ENCODE peak calls at places on chromosomes 6 and 20, in five cellular contexts. L, Y, G, R and E are unnamed samples. For H3K4me1, the result is how much of the 10 kb centered on the place peaks cover.

GRCh38 chr6:150207931-150208570 is 65.2 kb downstream of the PPP1R14C start:
- DNase-seq in Y (no peak), R (no peak), L (no peak), G (no peak), E (no peak)

GRCh38 chr6:130033999-130034814 is 15.8 kb downstream of the L3MBTL3 start:
- DNase-seq in L (peak), R (no peak), G (no peak), Y (no peak), E (no peak)

GRCh38 chr20:44068311-44068710 is 118.7 kb downstream of the JPH2 start:
- DNase-seq in R (no peak), L (no peak), G (peak), Y (no peak), E (no peak)

GRCh38 chr6:31634131-31634530 is 13.6 kb downstream of the PRRC2A start:
- DNase-seq in L (no peak), R (no peak), G (no peak), Y (no peak), E (no peak)

GRCh38 chr20:3168079-3168828 is 5.1 kb downstream of the LZTS3 start:
- DNase-seq in R (peak), G (no peak), L (no peak), Y (no peak), E (no peak)

GRCh38 chr6:31732029-31732428 is 2.9 kb upstream of the DDAH2 start:
- DNase-seq in L (no peak), Y (no peak), R (no peak), G (no peak), E (no peak)

GRCh38 chr6:47134476-47135189 is 92.5 kb upstream of the ADGRF1 start:
- DNase-seq in L (no peak), G (no peak), Y (no peak), R (no peak), E (no peak)

GRCh38 chr6:1516742-1517520 is 92.8 kb upstream of the FOXC1 start:
- DNase-seq in L (no peak), Y (no peak), R (no peak), G (no peak), E (no peak)

GRCh38 chr6:5435449-5435848 is 174.1 kb downstream of the FARS2 start:
- DNase-seq in L (no peak), Y (no peak), R (no peak), G (no peak), E (no peak)

GRCh38 chr20:31691646-31692275 is 30.9 kb downstream of the BCL2L1 start:
- DNase-seq in Y (no peak), R (no peak), G (no peak), L (no peak), E (no peak)

GRCh38 chr6:1383729-1384548 is 5.4 kb upstream of the FOXF2 start:
- DNase-seq in G (no peak), Y (no peak), L (no peak), R (no peak), E (no peak)

GRCh38 chr6:115896538-115897129 is 164.1 kb downstream of the FRK start:
- DNase-seq in G (no peak), R (no peak), L (no peak), Y (no peak), E (no peak)

GRCh38 chr6:20044883-20045282 is 167.4 kb downstream of the MBOAT1 start:
- DNase-seq in R (no peak), Y (no peak), L (no peak), G (no peak), E (no peak)

GRCh38 chr6:43948527-43949450 is 178.5 kb downstream of the MRPL14 start:
- DNase-seq in R (no peak), L (no peak), G (no peak), Y (no peak), E (no peak)

GRCh38 chr6:168906251-168906845 is 347.3 kb downstream of the THBS2 start:
- DNase-seq in Y (no peak), G (no peak), R (no peak), L (no peak), E (no peak)

GRCh38 chr6:72865467-72865866 is 243.6 kb downstream of the KCNQ5 start:
- DNase-seq in R (no peak), L (peak), Y (no peak), G (no peak), E (no peak)

GRCh38 chr6:26331809-26332226 is 33.2 kb upstream of the BTN3A2 start:
- DNase-seq in Y (no peak), L (no peak), G (peak), R (no peak), E (no peak)

GRCh38 chr20:43238833-43239232 is 49.1 kb upstream of the PTPRT start:
- DNase-seq in L (no peak), R (no peak), G (no peak), Y (no peak), E (no peak)

GRCh38 chr20:50916257-50916656 is 15.0 kb downstream of the ADNP start:
- DNase-seq in R (no peak), Y (no peak), G (no peak), L (no peak), E (no peak)

GRCh38 chr6:42407379-42407778 is 44.3 kb downstream of the TRERF1 start:
- DNase-seq in R (no peak), Y (no peak), G (peak), L (no peak), E (no peak)

GRCh38 chr6:144063246-144063743 is 32.1 kb downstream of the SF3B5 start:
- DNase-seq in G (no peak), R (peak), L (no peak), Y (no peak), E (no peak)

GRCh38 chr6:53361549-53362031 is 12.8 kb upstream of the ELOVL5 start:
- DNase-seq in R (no peak), Y (no peak), G (peak), L (no peak), E (no peak)

GRCh38 chr6:72953901-72954494 is 271.3 kb downstream of the KHDC1L start:
- DNase-seq in R (no peak), G (no peak), Y (no peak), L (no peak), E (no peak)

GRCh38 chr6:34393191-34393967 is 910 bp upstream of the NUDT3 start:
- DNase-seq in L (no peak), Y (no peak), G (no peak), R (no peak), E (no peak)

GRCh38 chr20:36167826-36168634 is 13.5 kb downstream of the EPB41L1 start:
- DNase-seq in G (no peak), L (no peak), Y (no peak), R (no peak), E (no peak)

GRCh38 chr6:53412316-53412715 is 63.6 kb upstream of the ELOVL5 start:
- DNase-seq in Y (no peak), G (no peak), R (no peak), L (no peak), E (no peak)

GRCh38 chr6:99592900-99593299 is 13.7 kb upstream of the PRDM13 start:
- DNase-seq in R (no peak), L (no peak), G (no peak), Y (no peak), E (no peak)

GRCh38 chr20:16104783-16105182 is 468.5 kb downstream of the KIF16B start:
- DNase-seq in L (no peak), R (no peak), Y (no peak), G (no peak), E (no peak)

GRCh38 chr6:168713839-168714238 is 272.9 kb downstream of the SMOC2 start:
- DNase-seq in G (peak), Y (no peak), R (peak), L (no peak), E (no peak)

GRCh38 chr6:87078983-87079616 is 15.8 kb downstream of the CGA start:
- DNase-seq in Y (peak), G (peak), L (peak), R (peak), E (peak)

GRCh38 chr6:16947461-16948159 is 154.2 kb upstream of the STMND1 start:
- DNase-seq in G (no peak), L (peak), R (no peak), Y (no peak), E (peak)

GRCh38 chr6:70657706-70658105 is 10.0 kb upstream of the SMAP1 start:
- DNase-seq in Y (no peak), G (no peak), R (no peak), L (no peak), E (no peak)

DNA sequence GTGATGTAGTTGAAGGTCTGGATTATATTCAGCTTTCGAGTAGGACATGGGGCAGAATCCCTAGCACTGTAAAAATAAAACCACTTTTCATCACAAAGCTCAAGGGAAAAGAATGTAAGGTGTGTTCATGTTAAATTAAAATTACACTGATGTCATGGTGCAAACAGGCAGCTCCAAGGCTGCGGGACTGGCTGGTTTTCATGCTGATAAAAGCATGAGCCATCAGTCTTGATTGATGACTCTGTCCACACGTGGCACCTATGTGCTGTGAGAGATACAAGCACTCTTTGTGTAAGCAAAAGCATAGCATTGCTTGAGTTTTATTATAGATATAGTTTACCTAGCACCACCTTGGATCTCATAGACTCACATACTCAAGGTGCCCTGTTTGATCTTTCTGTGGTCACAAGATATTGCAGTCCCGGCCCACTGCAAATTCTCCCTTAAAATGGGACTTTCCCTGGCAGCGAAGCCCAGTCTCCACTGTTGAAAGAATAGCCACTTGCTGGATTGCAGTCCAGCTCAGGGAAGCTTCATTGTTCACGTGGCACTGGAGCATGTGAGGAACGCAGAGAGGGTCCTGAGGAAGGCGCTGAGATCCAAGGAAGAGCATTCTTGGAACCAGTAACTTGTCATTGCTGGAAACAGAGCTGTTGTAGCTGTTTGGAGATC is 90.6 kb downstream of the TIAM2 start:
- DNase-seq in Y (no peak), G (no peak), R (no peak), L (no peak), E (no peak)
- H3K4me1 ChIP-seq in Y (under half), G (under half), R (under half), L (under half), E (under half)

GRCh38 chr6:35755525-35755924 is 18.7 kb downstream of the ARMC12 start:
- DNase-seq in G (no peak), R (no peak), L (no peak), Y (no peak), E (no peak)

GRCh38 chr6:35752330-35752729 is 15.5 kb downstream of the ARMC12 start:
- DNase-seq in G (no peak), L (no peak), Y (no peak), R (no peak), E (no peak)

GRCh38 chr6:35754452-35755321 is 17.9 kb downstream of the ARMC12 start:
- DNase-seq in R (no peak), G (no peak), L (no peak), Y (no peak), E (no peak)

GRCh38 chr6:35759401-35759800 is 17.0 kb upstream of the CLPSL2 start:
- DNase-seq in R (no peak), G (no peak), Y (no peak), L (no peak), E (no peak)

DNA sequence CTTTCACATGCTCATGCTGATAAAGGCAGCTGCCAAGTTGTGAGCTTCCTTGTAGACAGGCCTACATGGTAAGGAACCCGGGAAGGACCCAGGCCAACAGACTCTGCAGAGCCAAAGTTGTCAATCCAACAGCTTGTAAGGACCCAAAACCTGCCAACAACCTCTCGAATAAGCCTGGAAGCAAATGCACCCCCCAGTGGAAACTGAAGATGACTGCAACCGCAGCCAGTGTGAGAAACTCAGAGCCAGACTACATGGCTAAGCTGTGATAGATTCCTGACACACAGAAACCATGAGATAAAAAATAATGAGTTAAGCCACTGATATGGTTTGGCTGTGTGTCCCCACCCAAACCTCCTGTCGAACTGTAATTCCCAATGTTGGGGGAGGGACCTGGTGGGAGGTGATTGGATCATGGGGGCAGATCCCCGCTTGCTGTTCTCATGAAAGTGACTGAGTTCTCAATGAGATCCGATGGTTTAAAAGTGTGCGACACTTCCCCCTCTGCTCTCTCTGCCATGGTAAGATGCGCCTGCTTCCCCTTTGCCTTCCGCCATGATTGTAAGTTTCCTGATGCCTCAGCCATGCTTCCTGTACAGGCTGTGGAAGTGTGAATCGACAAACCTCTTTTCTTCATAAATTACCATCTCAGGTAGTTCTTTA is 18.8 kb upstream of the CLPSL2 start:
- DNase-seq in R (no peak), G (no peak), L (no peak), Y (no peak), E (no peak)
- H3K27ac ChIP-seq in R (no peak), G (no peak), L (no peak), Y (no peak), E (no peak)

GRCh38 chr6:156982168-156982567 is 205.0 kb downstream of the ARID1B start:
- DNase-seq in R (no peak), G (no peak), L (no peak), Y (no peak), E (no peak)
- H3K4me1 ChIP-seq in R (under half), G (half or more), L (under half), Y (half or more), E (under half)

DNA sequence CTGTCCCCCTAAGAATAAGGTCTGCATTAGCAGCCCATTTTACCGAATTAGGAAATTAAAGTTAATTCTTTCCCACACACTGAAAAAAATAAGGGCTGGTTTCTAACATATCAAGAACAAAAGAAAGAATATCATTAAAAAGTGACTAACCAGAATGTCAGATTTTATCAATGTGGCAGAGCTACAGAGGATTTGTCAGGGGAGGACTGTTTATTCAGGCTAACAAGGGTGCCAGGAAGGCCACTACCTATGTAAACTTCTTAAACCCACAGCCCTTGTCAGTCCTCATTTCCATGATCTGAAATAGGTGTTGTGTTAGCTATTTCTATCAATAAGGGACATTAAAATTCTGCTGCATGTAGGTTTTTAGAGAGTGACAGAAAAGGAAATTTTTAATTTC is 76.4 kb downstream of the BACH2 start:
- DNase-seq in G (no peak), R (no peak), Y (no peak), L (no peak), E (no peak)
- H3K27ac ChIP-seq in G (no peak), R (peak), Y (no peak), L (no peak), E (no peak)